ENCODE peak calls at places on chromosome 9, in ten cellular contexts. One of them, this sample, is unnamed.

GRCh38 chr9:136138566-136138965 is 19.9 kb upstream of the TMEM250 start:
- DNase-seq in spleen: no peak
- DNase-seq in breast epithelium: no peak
- DNase-seq in HepG2: peak; percentile 44
- DNase-seq in HCT116: peak; percentile 63
- DNase-seq in GM12878: no peak
- DNase-seq in suprapubic skin: no peak
- DNase-seq in stomach: no peak
- DNase-seq in H1: peak; percentile 95
- DNase-seq in sigmoid colon: no peak
- DNase-seq in this sample: no peak

GRCh38 chr9:99762470-99762869 is 59.2 kb upstream of the NR4A3 start:
- DNase-seq in stomach: no peak
- DNase-seq in suprapubic skin: no peak
- DNase-seq in spleen: no peak
- DNase-seq in HepG2: no peak
- DNase-seq in sigmoid colon: no peak
- DNase-seq in HCT116: no peak
- DNase-seq in H1: no peak
- DNase-seq in breast epithelium: no peak
- DNase-seq in GM12878: peak; percentile 62
- DNase-seq in this sample: no peak

GRCh38 chr9:5041390-5042115 is 56.5 kb downstream of the JAK2 start:
- DNase-seq in stomach: no peak
- DNase-seq in suprapubic skin: no peak
- DNase-seq in spleen: peak; percentile 66
- DNase-seq in sigmoid colon: peak; percentile 53
- DNase-seq in HCT116: no peak
- DNase-seq in breast epithelium: no peak
- DNase-seq in GM12878: no peak
- DNase-seq in HepG2: no peak
- DNase-seq in H1: no peak
- DNase-seq in this sample: no peak

GRCh38 chr9:72942451-72942850 is 10.4 kb downstream of the ALDH1A1 start:
- DNase-seq in stomach: no peak
- DNase-seq in HepG2: no peak
- DNase-seq in spleen: no peak
- DNase-seq in breast epithelium: no peak
- DNase-seq in GM12878: no peak
- DNase-seq in HCT116: no peak
- DNase-seq in H1: no peak
- DNase-seq in suprapubic skin: no peak
- DNase-seq in sigmoid colon: no peak
- DNase-seq in this sample: no peak

GRCh38 chr9:100595391-100596199 is 17.7 kb downstream of the CAVIN4 start:
- DNase-seq in spleen: no peak
- DNase-seq in breast epithelium: no peak
- DNase-seq in sigmoid colon: no peak
- DNase-seq in GM12878: no peak
- DNase-seq in H1: no peak
- DNase-seq in HepG2: peak; percentile 39
- DNase-seq in stomach: no peak
- DNase-seq in suprapubic skin: no peak
- DNase-seq in HCT116: peak; percentile 44
- DNase-seq in this sample: no peak

GRCh38 chr9:126861707-126862460 is 1.4 kb downstream of the ZBTB34 start:
- DNase-seq in HCT116: no peak
- DNase-seq in suprapubic skin: no peak
- DNase-seq in breast epithelium: no peak
- DNase-seq in GM12878: no peak
- DNase-seq in sigmoid colon: no peak
- DNase-seq in H1: no peak
- DNase-seq in HepG2: no peak
- DNase-seq in spleen: peak; percentile 72
- DNase-seq in stomach: no peak
- DNase-seq in this sample: no peak

GRCh38 chr9:133356391-133357091 is at the start of the genes SURF1 and SURF2:
- DNase-seq in breast epithelium: peak; percentile 88
- DNase-seq in HepG2: peak; percentile 68
- DNase-seq in suprapubic skin: peak; percentile 92
- DNase-seq in spleen: peak; percentile 98
- DNase-seq in HCT116: no peak
- DNase-seq in H1: peak; percentile 89
- DNase-seq in stomach: peak; percentile 93
- DNase-seq in sigmoid colon: peak; percentile 93
- DNase-seq in GM12878: no peak
- DNase-seq in this sample: peak; percentile 96

GRCh38 chr9:875119-875962 is 33.8 kb downstream of the DMRT1 start:
- DNase-seq in H1: no peak
- DNase-seq in spleen: no peak
- DNase-seq in HCT116: no peak
- DNase-seq in suprapubic skin: no peak
- DNase-seq in sigmoid colon: no peak
- DNase-seq in HepG2: no peak
- DNase-seq in GM12878: no peak
- DNase-seq in stomach: no peak
- DNase-seq in breast epithelium: no peak
- DNase-seq in this sample: no peak

GRCh38 chr9:90861380-90861779 is 59.8 kb downstream of the SYK start:
- DNase-seq in H1: no peak
- DNase-seq in stomach: no peak
- DNase-seq in GM12878: no peak
- DNase-seq in HCT116: no peak
- DNase-seq in spleen: no peak
- DNase-seq in HepG2: no peak
- DNase-seq in breast epithelium: no peak
- DNase-seq in sigmoid colon: no peak
- DNase-seq in suprapubic skin: no peak
- DNase-seq in this sample: no peak

GRCh38 chr9:137114220-137114612 is 317 bp downstream of the DPP7 start:
- DNase-seq in spleen: no peak
- DNase-seq in stomach: no peak
- DNase-seq in GM12878: no peak
- DNase-seq in HCT116: no peak
- DNase-seq in breast epithelium: no peak
- DNase-seq in suprapubic skin: peak; percentile 68
- DNase-seq in sigmoid colon: peak; percentile 70
- DNase-seq in HepG2: no peak
- DNase-seq in H1: no peak
- DNase-seq in this sample: no peak

GRCh38 chr9:115883467-115884329 is 269.9 kb upstream of the PAPPA start:
- DNase-seq in suprapubic skin: no peak
- DNase-seq in stomach: peak; percentile 39
- DNase-seq in sigmoid colon: no peak
- DNase-seq in HepG2: peak; percentile 55
- DNase-seq in spleen: no peak
- DNase-seq in GM12878: no peak
- DNase-seq in breast epithelium: no peak
- DNase-seq in HCT116: peak; percentile 12
- DNase-seq in H1: no peak
- DNase-seq in this sample: no peak

GRCh38 chr9:127293767-127294166 is 29.2 kb downstream of the GARNL3 start:
- DNase-seq in breast epithelium: no peak
- DNase-seq in H1: no peak
- DNase-seq in HepG2: no peak
- DNase-seq in sigmoid colon: no peak
- DNase-seq in GM12878: no peak
- DNase-seq in spleen: no peak
- DNase-seq in stomach: no peak
- DNase-seq in HCT116: no peak
- DNase-seq in suprapubic skin: no peak
- DNase-seq in this sample: peak; percentile 60

GRCh38 chr9:124371183-124371582 is 44.1 kb downstream of the PSMB7 start:
- DNase-seq in spleen: no peak
- DNase-seq in H1: no peak
- DNase-seq in sigmoid colon: no peak
- DNase-seq in GM12878: no peak
- DNase-seq in stomach: no peak
- DNase-seq in breast epithelium: no peak
- DNase-seq in HepG2: peak; percentile 30
- DNase-seq in suprapubic skin: no peak
- DNase-seq in HCT116: no peak
- DNase-seq in this sample: no peak

GRCh38 chr9:928363-929042 is 48.0 kb upstream of the DMRT3 start:
- DNase-seq in sigmoid colon: no peak
- DNase-seq in H1: peak; percentile 54
- DNase-seq in HCT116: peak; percentile 37
- DNase-seq in suprapubic skin: no peak
- DNase-seq in GM12878: no peak
- DNase-seq in stomach: no peak
- DNase-seq in breast epithelium: no peak
- DNase-seq in spleen: no peak
- DNase-seq in HepG2: peak; percentile 28
- DNase-seq in this sample: no peak

GRCh38 chr9:128892223-128892892 is 10.4 kb downstream of the LRRC8A start:
- DNase-seq in spleen: peak; percentile 84
- DNase-seq in HepG2: no peak
- DNase-seq in sigmoid colon: peak; percentile 97
- DNase-seq in HCT116: no peak
- DNase-seq in breast epithelium: peak; percentile 92
- DNase-seq in suprapubic skin: peak; percentile 97
- DNase-seq in GM12878: no peak
- DNase-seq in H1: no peak
- DNase-seq in stomach: peak; percentile 82
- DNase-seq in this sample: peak; percentile 96

DNA sequence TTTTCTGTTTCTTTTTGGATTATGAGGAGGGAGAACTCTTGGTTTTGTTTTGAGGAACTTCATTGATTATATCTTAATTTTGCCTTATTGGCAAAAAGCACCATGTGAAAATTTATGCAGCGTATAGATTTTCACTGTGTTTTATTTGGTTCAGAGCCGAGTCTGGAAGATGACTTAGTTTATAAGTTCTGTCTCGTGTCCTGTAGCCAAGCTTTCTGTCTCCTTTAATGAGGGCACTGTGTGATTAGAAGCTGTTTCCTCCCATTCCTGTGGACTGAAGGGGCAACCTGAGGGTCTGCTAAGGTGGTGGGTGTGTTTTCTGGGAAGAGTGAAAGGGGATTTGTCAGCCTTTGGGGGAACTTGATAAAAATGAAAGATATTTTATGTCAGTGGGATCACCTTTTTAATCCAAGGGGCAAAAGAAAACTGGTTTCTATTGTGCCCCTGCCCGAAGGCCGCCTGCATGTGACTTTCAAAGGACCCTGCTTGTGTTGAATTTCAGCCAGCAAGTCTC is 262.1 kb downstream of the FANCC start:
- DNase-seq in stomach: no peak
- DNase-seq in sigmoid colon: no peak
- DNase-seq in H1: no peak
- DNase-seq in spleen: no peak
- DNase-seq in breast epithelium: no peak
- DNase-seq in GM12878: no peak
- DNase-seq in suprapubic skin: no peak
- DNase-seq in HepG2: no peak
- DNase-seq in HCT116: no peak
- DNase-seq in this sample: no peak
- H3K4me3 ChIP-seq in stomach: peak overlapping the region; percentile 18
- H3K4me3 ChIP-seq in sigmoid colon: peak overlapping the region; percentile 26
- H3K4me3 ChIP-seq in H1: no peak overlapping the region
- H3K4me3 ChIP-seq in spleen: no peak overlapping the region
- H3K4me3 ChIP-seq in breast epithelium: no peak overlapping the region
- H3K4me3 ChIP-seq in GM12878: no peak overlapping the region
- H3K4me3 ChIP-seq in suprapubic skin: peak overlapping the region; percentile 27
- H3K4me3 ChIP-seq in HepG2: no peak overlapping the region
- H3K4me3 ChIP-seq in HCT116: no peak overlapping the region
- H3K4me3 ChIP-seq in this sample: peak overlapping the region; percentile 39

GRCh38 chr9:18728642-18729041 is 254.7 kb downstream of the ADAMTSL1 start:
- DNase-seq in H1: no peak
- DNase-seq in breast epithelium: no peak
- DNase-seq in HCT116: no peak
- DNase-seq in suprapubic skin: no peak
- DNase-seq in GM12878: no peak
- DNase-seq in sigmoid colon: peak; percentile 73
- DNase-seq in spleen: no peak
- DNase-seq in stomach: no peak
- DNase-seq in HepG2: no peak
- DNase-seq in this sample: no peak
- TF ChIP-seq POLR2AphosphoS5 in H1: no peak
- TF ChIP-seq POLR2AphosphoS5 in breast epithelium: no peak
- TF ChIP-seq POLR2AphosphoS5 in HCT116: no peak
- TF ChIP-seq POLR2AphosphoS5 in suprapubic skin: no peak
- TF ChIP-seq POLR2AphosphoS5 in GM12878: no peak
- TF ChIP-seq POLR2AphosphoS5 in sigmoid colon: peak; percentile 69
- TF ChIP-seq POLR2AphosphoS5 in spleen: no peak
- TF ChIP-seq POLR2AphosphoS5 in stomach: no peak
- TF ChIP-seq POLR2AphosphoS5 in HepG2: no peak
- TF ChIP-seq POLR2AphosphoS5 in this sample: no peak

GRCh38 chr9:35729101-35729500 is 2.9 kb downstream of the TLN1 start:
- DNase-seq in suprapubic skin: no peak
- DNase-seq in stomach: no peak
- DNase-seq in H1: no peak
- DNase-seq in spleen: no peak
- DNase-seq in breast epithelium: no peak
- DNase-seq in GM12878: no peak
- DNase-seq in sigmoid colon: no peak
- DNase-seq in HepG2: no peak
- DNase-seq in HCT116: no peak
- DNase-seq in this sample: no peak

GRCh38 chr9:35728041-35728971 is 3.7 kb downstream of the TLN1 start:
- DNase-seq in H1: peak; percentile 56
- DNase-seq in sigmoid colon: peak; percentile 97
- DNase-seq in HepG2: peak; percentile 91
- DNase-seq in HCT116: no peak
- DNase-seq in breast epithelium: no peak
- DNase-seq in GM12878: no peak
- DNase-seq in suprapubic skin: no peak
- DNase-seq in stomach: peak; percentile 49
- DNase-seq in spleen: peak; percentile 91
- DNase-seq in this sample: peak; percentile 96

GRCh38 chr9:35731415-35732184 is 395 bp downstream of the TLN1 start:
- DNase-seq in HCT116: no peak
- DNase-seq in GM12878: no peak
- DNase-seq in stomach: no peak
- DNase-seq in sigmoid colon: no peak
- DNase-seq in H1: no peak
- DNase-seq in HepG2: peak; percentile 53
- DNase-seq in breast epithelium: no peak
- DNase-seq in spleen: no peak
- DNase-seq in suprapubic skin: peak; percentile 83
- DNase-seq in this sample: no peak

GRCh38 chr9:35730486-35730854 is 1.5 kb downstream of the TLN1 start:
- DNase-seq in stomach: no peak
- DNase-seq in spleen: no peak
- DNase-seq in GM12878: no peak
- DNase-seq in suprapubic skin: no peak
- DNase-seq in HepG2: no peak
- DNase-seq in sigmoid colon: no peak
- DNase-seq in breast epithelium: no peak
- DNase-seq in H1: no peak
- DNase-seq in HCT116: no peak
- DNase-seq in this sample: no peak

GRCh38 chr9:35729700-35730485 is 2.1 kb downstream of the TLN1 start:
- DNase-seq in sigmoid colon: peak; percentile 82
- DNase-seq in GM12878: no peak
- DNase-seq in breast epithelium: no peak
- DNase-seq in HepG2: peak; percentile 41
- DNase-seq in H1: no peak
- DNase-seq in suprapubic skin: no peak
- DNase-seq in spleen: peak; percentile 92
- DNase-seq in stomach: peak; percentile 42
- DNase-seq in HCT116: peak; percentile 21
- DNase-seq in this sample: no peak
- H3K4me3 ChIP-seq in sigmoid colon: peak overlapping the region; percentile 86
- H3K4me3 ChIP-seq in GM12878: peak overlapping the region; percentile 93
- H3K4me3 ChIP-seq in breast epithelium: peak overlapping the region; percentile 79
- H3K4me3 ChIP-seq in HepG2: peak overlapping the region; percentile 11
- H3K4me3 ChIP-seq in H1: no peak overlapping the region
- H3K4me3 ChIP-seq in suprapubic skin: peak overlapping the region; percentile 65
- H3K4me3 ChIP-seq in spleen: peak overlapping the region; percentile 78
- H3K4me3 ChIP-seq in stomach: peak overlapping the region; percentile 73
- H3K4me3 ChIP-seq in HCT116: peak overlapping the region; percentile 92
- H3K4me3 ChIP-seq in this sample: peak overlapping the region; percentile 84

GRCh38 chr9:87371801-87372374 is 125.8 kb upstream of the DAPK1 start:
- DNase-seq in GM12878: no peak
- DNase-seq in H1: no peak
- DNase-seq in HCT116: no peak
- DNase-seq in breast epithelium: no peak
- DNase-seq in suprapubic skin: no peak
- DNase-seq in stomach: no peak
- DNase-seq in HepG2: no peak
- DNase-seq in spleen: no peak
- DNase-seq in sigmoid colon: no peak
- DNase-seq in this sample: no peak
- TF ChIP-seq POLR2AphosphoS5 in GM12878: no peak
- TF ChIP-seq POLR2AphosphoS5 in H1: no peak
- TF ChIP-seq POLR2AphosphoS5 in HCT116: no peak
- TF ChIP-seq POLR2AphosphoS5 in breast epithelium: no peak
- TF ChIP-seq POLR2AphosphoS5 in suprapubic skin: no peak
- TF ChIP-seq POLR2AphosphoS5 in stomach: no peak
- TF ChIP-seq POLR2AphosphoS5 in HepG2: no peak
- TF ChIP-seq POLR2AphosphoS5 in spleen: no peak
- TF ChIP-seq POLR2AphosphoS5 in sigmoid colon: no peak
- TF ChIP-seq POLR2AphosphoS5 in this sample: no peak